ENCODE peak calls at places on chromosomes 11 and 22, in five cellular contexts. E is CD8-positive, alpha-beta memory T cell; R is esophagus squamous epithelium; V is GM23248; U is heart left ventricle. L is an unnamed sample. For H3K4me1 and H3K36me3, the result is how much of the 10 kb centered on the place peaks cover.

GRCh38 chr22:36083056-36083455 is 54.4 kb upstream of the RBFOX2 start:
- DNase-seq in E (no peak), V (no peak), R (no peak), U (no peak), L (no peak)

GRCh38 chr11:64251986-64252837 is 882 bp downstream of the PLCB3 start:
- DNase-seq in V (peak), E (no peak), U (peak), R (no peak), L (peak)

GRCh38 chr22:26579331-26579886 is 10.5 kb downstream of the TPST2 start:
- DNase-seq in E (peak), U (no peak), R (no peak), V (no peak), L (peak)

GRCh38 chr11:27241316-27242122 is 121.5 kb downstream of the CCDC34 start:
- DNase-seq in V (peak), R (no peak), U (no peak), E (no peak), L (no peak)

GRCh38 chr11:68329496-68329895 is 17.1 kb downstream of the LRP5 start:
- DNase-seq in E (no peak), V (no peak), U (no peak), R (no peak), L (no peak)

GRCh38 chr11:92376146-92376599 is 151.6 kb downstream of the FAT3 start:
- DNase-seq in R (no peak), U (no peak), V (peak), E (no peak), L (no peak)

GRCh38 chr11:115929618-115930129 is 425.5 kb upstream of the CADM1 start:
- DNase-seq in V (no peak), R (no peak), U (no peak), E (no peak), L (no peak)

GRCh38 chr11:110092577-110093406 is at the start of gene ZC3H12C:
- DNase-seq in V (peak), U (peak), R (peak), E (no peak), L (peak)

GRCh38 chr11:44899959-44900358 is 50.7 kb downstream of the TP53I11 start:
- DNase-seq in E (no peak), U (peak), R (no peak), V (peak), L (no peak)

GRCh38 chr22:48478529-48479265 is 1349.0 kb downstream of the BRD1 start:
- DNase-seq in E (no peak), V (no peak), R (no peak), U (no peak), L (no peak)

GRCh38 chr22:22536515-22536914 is 16.4 kb upstream of the ZNF280A start:
- DNase-seq in E (no peak), U (no peak), R (no peak), V (no peak), L (no peak)

GRCh38 chr11:66100272-66101037 is 30.4 kb downstream of the PACS1 start:
- DNase-seq in E (peak), U (peak), V (no peak), R (peak), L (peak)

DNA sequence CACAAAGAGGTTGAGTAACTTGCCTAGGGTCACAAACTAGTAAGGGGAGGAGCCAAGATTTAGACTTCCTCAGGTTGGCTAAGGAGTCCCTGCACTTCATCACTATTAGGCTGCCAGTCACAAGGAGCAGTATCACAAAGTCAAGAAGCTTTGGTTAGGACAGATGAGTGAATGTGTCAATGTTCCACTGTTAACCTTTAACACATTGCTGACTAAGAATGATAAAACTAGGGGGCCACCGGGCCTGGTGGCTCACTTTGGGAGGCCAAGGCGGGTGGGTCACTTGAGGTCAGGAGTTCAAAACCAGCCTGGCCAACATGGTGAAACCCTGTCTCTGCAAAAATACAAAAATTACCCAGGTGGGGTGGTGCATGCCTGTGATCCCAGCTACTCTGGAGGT is 32.0 kb downstream of the TMEM123 start:
- DNase-seq in R (no peak), V (no peak), E (no peak), U (no peak), L (no peak)
- H3K4me1 ChIP-seq in R (under half), V (under half), E (half or more), U (under half), L (under half)

DNA sequence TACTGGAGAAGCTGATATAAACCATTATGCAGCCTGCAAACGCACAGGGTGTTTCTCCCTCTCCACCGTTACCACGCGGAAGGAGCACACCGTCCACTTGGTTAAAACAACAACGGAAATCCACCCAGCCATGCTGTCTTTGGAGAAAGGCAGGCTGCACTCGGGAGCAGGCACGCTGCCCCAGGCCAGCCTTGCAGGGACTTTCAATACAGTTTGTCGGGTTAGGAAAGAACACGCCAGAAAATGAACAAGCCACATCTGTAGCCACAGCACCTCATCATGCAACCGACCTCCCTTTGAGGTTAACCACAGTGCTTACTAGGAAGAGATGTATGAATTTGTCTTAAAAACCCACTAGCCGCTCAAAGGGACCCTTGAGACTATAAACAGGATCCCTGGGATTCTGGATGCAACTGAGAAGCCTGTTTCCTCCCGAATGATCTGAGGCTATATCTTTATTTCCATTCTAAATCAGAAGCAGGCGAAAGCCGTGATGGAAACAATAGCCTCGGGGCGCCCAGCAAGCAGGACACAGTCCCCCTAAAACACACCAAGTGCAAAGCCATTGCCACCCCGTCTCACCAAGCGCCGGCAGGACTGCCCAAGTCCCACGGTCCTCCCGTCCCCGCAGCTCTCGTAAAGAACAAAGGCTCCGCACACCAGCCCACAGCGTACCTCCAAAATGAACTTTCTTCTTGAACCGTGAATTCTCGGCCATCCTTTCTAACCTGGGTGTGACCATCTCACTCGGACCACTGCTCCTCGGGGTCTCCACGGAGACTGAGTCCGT is 318.9 kb downstream of the CTTN start:
- DNase-seq in V (no peak), R (no peak), E (no peak), U (no peak), L (no peak)
- H3K36me3 ChIP-seq in V (under half), R (under half), E (under half), U (under half), L (under half)

GRCh38 chr11:131796089-131796488 is 425.7 kb downstream of the NTM start:
- DNase-seq in U (no peak), V (no peak), E (no peak), R (no peak), L (no peak)

GRCh38 chr11:131802416-131802815 is 432.0 kb downstream of the NTM start:
- DNase-seq in E (no peak), U (no peak), V (no peak), R (no peak), L (no peak)

GRCh38 chr11:131800452-131800851 is 430.0 kb downstream of the NTM start:
- DNase-seq in E (no peak), V (no peak), R (no peak), U (no peak), L (no peak)

DNA sequence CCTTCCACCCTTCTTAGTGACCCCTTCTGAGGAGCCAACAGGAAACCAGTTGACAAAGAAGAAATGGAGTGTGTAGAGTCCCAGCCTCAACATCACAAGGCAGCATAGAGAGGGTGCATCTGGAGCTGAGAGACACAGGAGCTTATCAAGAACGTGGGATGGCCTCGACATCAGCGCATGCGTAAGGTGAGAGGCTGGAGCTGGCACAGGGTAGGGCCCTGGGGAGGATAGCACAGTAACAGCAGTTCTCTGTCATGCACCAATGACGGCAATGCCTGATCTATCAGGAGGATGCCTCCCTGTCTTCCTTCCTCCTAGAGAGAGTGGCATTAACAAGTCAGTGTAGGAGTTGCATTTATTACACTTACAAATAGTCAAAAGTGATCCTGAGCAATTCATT is 426.1 kb downstream of the NTM start:
- DNase-seq in U (no peak), E (no peak), R (no peak), V (no peak), L (no peak)
- H3K4me1 ChIP-seq in U (under half), E (under half), R (under half), V (under half), L (under half)

DNA sequence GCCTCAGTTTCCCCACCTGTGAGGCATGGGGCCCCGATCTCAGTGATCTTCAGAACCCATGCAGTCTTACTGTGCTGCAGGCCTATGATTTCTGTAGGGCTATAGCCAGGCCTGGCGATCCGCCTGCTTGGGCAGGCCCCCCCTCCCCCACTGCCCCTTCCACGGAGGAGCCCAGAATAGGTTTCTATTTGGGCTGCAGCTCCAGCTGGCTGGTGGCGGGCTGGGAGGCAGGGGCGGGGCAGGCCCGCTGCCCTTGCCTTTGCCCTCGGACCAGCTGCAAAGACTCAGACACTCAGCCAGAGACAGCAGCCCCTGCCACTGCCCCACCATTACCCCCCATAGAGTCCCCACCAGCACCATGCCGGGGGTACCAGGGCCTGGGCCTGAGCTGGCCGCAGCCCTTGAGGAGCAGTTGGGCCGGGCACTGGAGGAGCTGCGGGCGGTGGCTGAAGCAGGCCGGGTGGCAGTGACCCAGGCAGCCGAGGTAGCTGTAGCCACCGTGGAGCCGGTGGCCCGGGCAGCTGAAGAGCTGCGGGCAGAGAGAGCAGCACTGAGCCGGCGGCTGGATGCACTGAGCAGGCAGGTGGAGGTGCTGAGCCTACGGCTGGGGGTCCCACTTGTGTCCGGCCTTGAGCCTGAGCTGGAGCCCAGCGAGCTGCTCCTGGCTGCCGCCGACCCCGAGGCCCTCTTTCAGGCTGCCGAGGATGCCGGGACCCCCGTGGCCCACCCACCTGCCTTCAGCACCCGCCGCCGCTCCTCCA is 12.2 kb downstream of the SMTN start:
- DNase-seq in E (no peak), R (no peak), V (no peak), U (peak), L (no peak)
- H3K36me3 ChIP-seq in E (under half), R (half or more), V (half or more), U (half or more), L (under half)

GRCh38 chr11:132050577-132051180 is 680.3 kb downstream of the NTM start:
- DNase-seq in V (no peak), U (no peak), E (no peak), R (no peak), L (no peak)

GRCh38 chr11:132048040-132048439 is 677.6 kb downstream of the NTM start:
- DNase-seq in E (no peak), V (no peak), R (no peak), U (no peak), L (no peak)

GRCh38 chr11:132051704-132052103 is 681.3 kb downstream of the NTM start:
- DNase-seq in E (no peak), U (no peak), V (no peak), R (no peak), L (no peak)

GRCh38 chr11:132049205-132049604 is 678.8 kb downstream of the NTM start:
- DNase-seq in E (no peak), V (no peak), R (no peak), U (no peak), L (no peak)

GRCh38 chr11:132050081-132050480 is 679.7 kb downstream of the NTM start:
- DNase-seq in U (no peak), E (no peak), V (no peak), R (no peak), L (no peak)
- H3K4me1 ChIP-seq in U (under half), E (under half), V (under half), R (under half), L (under half)

GRCh38 chr22:19396561-19396933 is 35.0 kb downstream of the HIRA start:
- DNase-seq in V (no peak), R (no peak), U (no peak), E (no peak), L (no peak)

GRCh38 chr22:19396934-19397728 is 34.4 kb downstream of the HIRA start:
- DNase-seq in E (no peak), U (peak), V (no peak), R (no peak), L (no peak)

GRCh38 chr22:19397729-19398094 is 33.8 kb downstream of the HIRA start:
- DNase-seq in U (no peak), E (no peak), R (no peak), V (no peak), L (no peak)

GRCh38 chr22:19398206-19398605 is 33.3 kb downstream of the HIRA start:
- DNase-seq in V (peak), U (no peak), R (no peak), E (no peak), L (peak)

DNA sequence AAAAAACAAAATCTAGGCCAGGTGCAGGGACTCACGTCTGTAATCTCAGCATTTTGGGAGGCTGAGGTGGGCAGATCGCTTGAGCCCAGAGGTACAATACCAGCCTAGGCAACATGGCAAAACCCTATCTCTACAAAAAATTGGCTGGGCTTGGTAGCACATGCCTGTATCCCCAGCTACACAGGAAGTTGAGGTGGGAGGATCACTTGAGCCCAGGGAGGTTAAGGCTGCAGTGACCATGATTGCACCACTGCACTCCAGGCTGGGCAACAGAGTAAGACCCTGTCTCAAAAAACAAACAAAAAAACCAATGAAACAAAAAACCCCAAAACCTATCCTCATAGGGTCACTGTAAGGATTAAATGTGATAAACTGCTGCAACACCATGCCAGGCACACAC is 32.9 kb downstream of the HIRA start:
- DNase-seq in U (no peak), V (no peak), R (no peak), E (no peak), L (no peak)
- H3K36me3 ChIP-seq in U (half or more), V (under half), R (half or more), E (under half), L (under half)

GRCh38 chr22:37551981-37552380 is 8.3 kb upstream of the CDC42EP1 start:
- DNase-seq in R (no peak), E (no peak), V (no peak), U (peak), L (no peak)
- H3K4me1 ChIP-seq in R (under half), E (under half), V (under half), U (under half), L (under half)

DNA sequence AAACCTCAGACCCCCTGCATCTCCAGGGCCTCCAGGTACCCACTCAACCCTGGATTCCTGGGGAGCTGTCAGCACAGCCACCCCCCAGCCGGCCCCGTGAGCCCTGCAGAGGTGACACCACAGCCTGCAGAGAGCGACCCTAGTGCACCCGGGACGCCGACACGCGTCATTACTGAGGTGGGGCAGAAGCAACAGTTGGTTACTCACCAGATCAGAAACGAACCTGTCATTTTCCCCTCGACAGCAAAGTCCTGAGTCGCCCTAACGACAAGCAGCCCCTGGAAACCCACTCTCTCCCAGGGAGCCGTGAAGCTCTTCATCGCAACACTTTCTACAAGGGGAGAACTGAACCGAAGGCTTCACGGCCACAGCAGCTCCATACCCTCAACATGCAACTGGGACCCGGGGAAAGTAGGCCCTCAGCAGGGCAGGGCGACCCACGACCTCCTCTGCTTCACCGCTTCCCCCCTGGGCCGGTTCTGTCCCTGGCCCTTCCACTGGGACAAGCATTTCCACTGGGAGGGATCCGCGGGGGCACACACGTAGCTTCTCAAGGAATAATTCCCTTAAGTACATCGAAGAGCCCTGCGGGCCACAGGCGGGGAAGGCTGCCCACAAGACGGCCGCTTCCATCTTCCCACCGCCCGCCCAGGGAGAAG is 1.6 kb downstream of the BRD1 start:
- DNase-seq in R (no peak), U (no peak), E (peak), V (peak), L (peak)
- H3K36me3 ChIP-seq in R (under half), U (under half), E (under half), V (under half), L (under half)

GRCh38 chr11:126157326-126158030 is 54.0 kb downstream of the RPUSD4 start:
- DNase-seq in E (no peak), R (no peak), U (no peak), V (peak), L (no peak)
- H3K4me1 ChIP-seq in E (under half), R (under half), U (under half), V (under half), L (under half)